ENCODE peak calls at places on chromosomes 13 and 19, in nine cellular contexts. H, S, I, E, B, P, M, N and W are unnamed samples.

GRCh38 chr13:112245179-112245724 is 130.9 kb upstream of the SPACA7 start:
- DNase-seq in H (no peak), S (no peak), I (no peak), E (no peak), B (no peak), P (no peak), M (no peak), N (no peak), W (no peak)

GRCh38 chr13:48853381-48854102 is 122.2 kb upstream of the FNDC3A start:
- DNase-seq in H (no peak), S (no peak), I (no peak), E (no peak), B (no peak), P (no peak), M (no peak), N (no peak), W (no peak)

GRCh38 chr19:45090034-45090433 is 2.9 kb upstream of the PPP1R37 start:
- DNase-seq in H (no peak), S (no peak), I (no peak), E (no peak), B (no peak), P (no peak), M (no peak), N (no peak), W (peak)

GRCh38 chr13:63088226-63088625 is 1672.6 kb upstream of the PCDH20 start:
- DNase-seq in H (no peak), S (no peak), I (no peak), E (no peak), B (no peak), P (no peak), M (no peak), N (no peak), W (no peak)

GRCh38 chr13:77429320-77430142 is 102.6 kb upstream of the MYCBP2 start:
- DNase-seq in H (no peak), S (peak), I (no peak), E (no peak), B (peak), P (no peak), M (no peak), N (no peak), W (no peak)

GRCh38 chr13:61010358-61010757 is 405.3 kb downstream of the PCDH20 start:
- DNase-seq in H (no peak), S (no peak), I (no peak), E (no peak), B (no peak), P (no peak), M (no peak), N (no peak), W (no peak)

GRCh38 chr19:30686911-30687566 is 314.9 kb downstream of the ZNF536 start:
- DNase-seq in H (no peak), S (no peak), I (no peak), E (no peak), B (no peak), P (no peak), M (no peak), N (no peak), W (no peak)

GRCh38 chr13:89988206-89988605 is 1359.3 kb upstream of the MIR17HG start:
- DNase-seq in H (no peak), S (no peak), I (no peak), E (no peak), B (no peak), P (no peak), M (no peak), N (no peak), W (no peak)

GRCh38 chr13:41658057-41658642 is 200.8 kb downstream of the RGCC start:
- DNase-seq in H (no peak), S (no peak), I (peak), E (no peak), B (no peak), P (no peak), M (peak), N (no peak), W (no peak)

GRCh38 chr19:37078717-37079032 is 442 bp downstream of the ZNF420 start:
- DNase-seq in H (no peak), S (no peak), I (no peak), E (peak), B (no peak), P (no peak), M (no peak), N (no peak), W (no peak)

GRCh38 chr19:18832331-18833140 is 777 bp downstream of the UPF1 start:
- DNase-seq in H (no peak), S (peak), I (peak), E (peak), B (peak), P (no peak), M (no peak), N (no peak), W (peak)

GRCh38 chr13:23922005-23922932 is 25.0 kb upstream of the C1QTNF9B start:
- DNase-seq in H (no peak), S (no peak), I (no peak), E (peak), B (no peak), P (no peak), M (no peak), N (no peak), W (no peak)

GRCh38 chr19:17001603-17002183 is 24.9 kb downstream of the CPAMD8 start:
- DNase-seq in H (peak), S (no peak), I (no peak), E (no peak), B (peak), P (no peak), M (no peak), N (peak), W (no peak)

GRCh38 chr19:34976611-34977010 is 12.6 kb upstream of the ZNF792 start:
- DNase-seq in H (no peak), S (no peak), I (no peak), E (no peak), B (no peak), P (no peak), M (no peak), N (no peak), W (no peak)

GRCh38 chr13:33105387-33106005 is 89.3 kb downstream of the KL start:
- DNase-seq in H (no peak), S (no peak), I (no peak), E (no peak), B (no peak), P (no peak), M (no peak), N (no peak), W (no peak)

GRCh38 chr13:92806215-92806614 is 420.4 kb upstream of the GPC6 start:
- DNase-seq in H (no peak), S (peak), I (peak), E (peak), B (no peak), P (no peak), M (no peak), N (no peak), W (no peak)

GRCh38 chr13:37681295-37682032 is 82.9 kb upstream of the POSTN start:
- DNase-seq in H (no peak), S (no peak), I (peak), E (no peak), B (no peak), P (no peak), M (no peak), N (no peak), W (no peak)

GRCh38 chr13:33176526-33176925 is 109.0 kb downstream of the STARD13 start:
- DNase-seq in H (no peak), S (no peak), I (no peak), E (no peak), B (no peak), P (no peak), M (no peak), N (no peak), W (no peak)

GRCh38 chr19:3509566-3509989 is 3.5 kb downstream of the FZR1 start:
- DNase-seq in H (no peak), S (no peak), I (peak), E (no peak), B (no peak), P (no peak), M (no peak), N (no peak), W (no peak)

GRCh38 chr19:53549354-53549753 is 11.4 kb downstream of the ZNF331 start:
- DNase-seq in H (no peak), S (no peak), I (peak), E (no peak), B (no peak), P (no peak), M (no peak), N (no peak), W (no peak)

GRCh38 chr19:33662391-33662790 is 40.6 kb downstream of the CHST8 start:
- DNase-seq in H (no peak), S (no peak), I (no peak), E (no peak), B (no peak), P (no peak), M (no peak), N (no peak), W (no peak)

GRCh38 chr13:36973621-36974268 is 25.4 kb downstream of the ALG5 start:
- DNase-seq in H (no peak), S (peak), I (no peak), E (no peak), B (no peak), P (no peak), M (no peak), N (no peak), W (no peak)

GRCh38 chr13:99012539-99012938 is 34.7 kb upstream of the DOCK9 start:
- DNase-seq in H (no peak), S (no peak), I (no peak), E (no peak), B (no peak), P (no peak), M (no peak), N (no peak), W (no peak)

GRCh38 chr13:111288276-111288675 is 32.2 kb upstream of the TEX29 start:
- DNase-seq in H (no peak), S (no peak), I (no peak), E (no peak), B (no peak), P (no peak), M (no peak), N (no peak), W (no peak)

GRCh38 chr19:40601061-40601973 is at the start of gene LTBP4:
- DNase-seq in H (no peak), S (peak), I (peak), E (peak), B (no peak), P (peak), M (no peak), N (no peak), W (no peak)

GRCh38 chr13:111506621-111507020 is 186.2 kb downstream of the TEX29 start:
- DNase-seq in H (no peak), S (no peak), I (no peak), E (no peak), B (no peak), P (no peak), M (no peak), N (no peak), W (no peak)

GRCh38 chr13:40657307-40657706 is 9.1 kb downstream of the FOXO1 start:
- DNase-seq in H (no peak), S (no peak), I (no peak), E (no peak), B (no peak), P (no peak), M (no peak), N (no peak), W (no peak)

GRCh38 chr19:17202249-17202648 is 12.9 kb upstream of the USE1 start:
- DNase-seq in H (no peak), S (no peak), I (no peak), E (peak), B (no peak), P (no peak), M (no peak), N (no peak), W (no peak)

GRCh38 chr19:56840452-56841193 is at the start of the genes PEG3 and ZIM2:
- DNase-seq in H (no peak), S (no peak), I (no peak), E (no peak), B (no peak), P (no peak), M (no peak), N (no peak), W (no peak)

GRCh38 chr19:32029235-32029634 is 316.2 kb upstream of the ZNF507 start:
- DNase-seq in H (no peak), S (no peak), I (no peak), E (no peak), B (no peak), P (no peak), M (no peak), N (no peak), W (no peak)